ENCODE peak calls at places on chromosomes 6 and 20, in four cellular contexts. V is endothelial cell, X is neural crest cell, W is heart right ventricle. A is an unnamed sample.
A peak's percentile ranks its signal among the peaks of the same experiment; 100 is the strongest.

GRCh38 chr20:54680872-54681297 is 205.5 kb downstream of the DOK5 start:
- DNase-seq in V (peak; percentile 39), X (peak; percentile 67), W (no peak), A (peak; percentile 38)

GRCh38 chr6:137883400-137883888 is 16.4 kb downstream of the TNFAIP3 start:
- DNase-seq in V (no peak), X (no peak), W (no peak), A (peak; percentile 59)

GRCh38 chr20:51060301-51060700 is 37.4 kb upstream of the KCNG1 start:
- DNase-seq in V (no peak), X (no peak), W (no peak), A (no peak)

GRCh38 chr6:137000825-137001224 is 43.9 kb downstream of the IL20RA start:
- DNase-seq in V (no peak), X (no peak), W (no peak), A (no peak)

GRCh38 chr20:10079964-10080363 is 45.2 kb downstream of the ANKEF1 start:
- DNase-seq in V (no peak), X (no peak), W (no peak), A (no peak)

GRCh38 chr6:144265061-144265357 is 20.1 kb upstream of the UTRN start:
- DNase-seq in V (no peak), X (no peak), W (no peak), A (no peak)

GRCh38 chr6:1527098-1527497 is 82.6 kb upstream of the FOXC1 start:
- DNase-seq in V (peak; percentile 16), X (peak; percentile 26), W (peak; percentile 35), A (peak; percentile 49)

GRCh38 chr6:170416303-170416702 is 109.7 kb downstream of the FAM120B start:
- DNase-seq in V (no peak), X (no peak), W (no peak), A (no peak)

GRCh38 chr20:8127553-8128255 is 4.4 kb upstream of the PLCB1 start:
- DNase-seq in V (no peak), X (no peak), W (no peak), A (peak; percentile 55)

DNA sequence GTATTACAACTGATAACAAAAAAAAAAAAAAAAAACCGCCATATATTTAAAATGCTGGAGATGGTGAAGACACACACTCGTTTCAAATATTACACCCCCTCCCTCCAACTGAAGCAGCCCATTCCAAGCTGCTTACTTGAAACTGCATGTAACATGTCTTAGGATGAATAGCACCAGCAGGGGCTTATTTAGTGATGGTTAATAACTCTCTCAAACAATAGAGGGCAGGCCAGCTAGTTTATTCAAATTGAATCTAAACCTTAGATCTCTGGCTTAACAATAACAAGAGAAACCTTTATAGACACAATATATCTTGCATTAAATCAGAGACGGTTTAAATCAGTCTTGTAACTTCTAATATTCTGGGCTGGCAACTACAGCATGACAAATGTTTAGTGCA is 9.3 kb upstream of the JPH2 start:
- DNase-seq in V (no peak), X (no peak), W (no peak), A (no peak)
- TF ChIP-seq CTCF in V (no peak), X (peak; percentile 33), W (no peak), A (peak; percentile 16)

DNA sequence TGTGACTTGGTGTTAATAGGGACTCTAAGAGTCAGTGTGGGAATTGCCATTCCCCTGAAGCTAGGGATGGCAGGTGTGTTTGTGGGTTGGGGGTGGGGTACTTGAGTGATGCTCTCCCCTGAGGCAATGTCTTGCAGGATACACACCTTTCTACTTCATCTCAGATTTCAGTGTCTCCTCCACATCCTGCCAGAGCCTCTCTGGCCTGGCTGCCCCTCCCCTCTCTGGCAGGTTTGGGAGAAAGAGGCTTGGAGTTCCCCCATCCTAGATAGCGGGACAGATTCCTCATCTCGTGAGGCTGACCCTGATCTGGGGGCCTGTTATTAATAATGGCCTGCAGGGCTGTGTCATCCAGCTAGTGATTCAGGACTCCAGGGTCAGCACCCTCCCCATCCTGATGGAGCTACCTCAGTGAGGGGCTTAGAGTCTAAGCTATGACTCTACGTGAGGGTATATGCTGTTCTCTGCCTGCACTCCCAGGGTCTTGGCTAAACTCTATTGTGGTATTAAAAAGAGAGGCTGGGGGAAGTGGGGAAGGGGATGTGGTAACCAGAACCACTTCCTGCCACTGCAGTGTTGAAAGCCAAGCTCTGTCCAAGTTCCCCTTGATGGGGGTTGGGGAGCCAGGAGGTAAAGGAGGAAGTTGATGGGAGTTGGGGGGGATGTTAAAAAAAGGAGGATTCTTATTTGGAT is 3.7 kb upstream of the MMP9 start:
- DNase-seq in V (no peak), X (no peak), W (no peak), A (peak; percentile 49)
- TF ChIP-seq CTCF in V (no peak), X (no peak), W (no peak), A (no peak)

GRCh38 chr20:5119435-5120188 is at the start of gene PCNA:
- DNase-seq in V (peak; percentile 93), X (peak; percentile 89), W (peak; percentile 97), A (peak; percentile 99)
- TF ChIP-seq CTCF in V (no peak), X (no peak), W (no peak), A (no peak)

GRCh38 chr6:8888468-8888867 is 453.1 kb upstream of the SLC35B3 start:
- DNase-seq in V (no peak), X (no peak), W (no peak), A (no peak)
- TF ChIP-seq CTCF in V (peak; percentile 59), X (peak; percentile 54), W (no peak), A (no peak)

GRCh38 chr6:168043848-168044415 is 35.1 kb downstream of the FRMD1 start:
- DNase-seq in V (no peak), X (no peak), W (no peak), A (no peak)
- TF ChIP-seq CTCF in V (no peak), X (no peak), W (no peak), A (no peak)